ENCODE peak calls at places on chromosomes 1 and 21, in four cellular contexts. U is K562, A is H1, J is GM23338. S is an unnamed sample.

GRCh38 chr1:204659061-204659460 is 26.5 kb downstream of the LRRN2 start:
- DNase-seq in U (no peak), A (no peak), J (no peak), S (no peak)

GRCh38 chr1:118335372-118335771 is 150.3 kb upstream of the SPAG17 start:
- DNase-seq in U (no peak), A (no peak), J (no peak), S (peak)

GRCh38 chr1:153573351-153573750 is 7.7 kb upstream of the S100A2 start:
- DNase-seq in U (no peak), A (no peak), J (no peak), S (no peak)

GRCh38 chr1:150005606-150006005 is 4.9 kb downstream of the OTUD7B start:
- DNase-seq in U (no peak), A (no peak), J (no peak), S (no peak)

GRCh38 chr1:201369209-201369608 is 8.3 kb downstream of the TNNT2 start:
- DNase-seq in U (no peak), A (no peak), J (no peak), S (no peak)

GRCh38 chr1:67942269-67942668 is 108.2 kb downstream of the DIRAS3 start:
- DNase-seq in U (no peak), A (no peak), J (no peak), S (no peak)

GRCh38 chr1:221212926-221213325 is 333.7 kb downstream of the HLX start:
- DNase-seq in U (no peak), A (no peak), J (no peak), S (no peak)

GRCh38 chr1:21552715-21553114 is 43.5 kb downstream of the ALPL start:
- DNase-seq in U (no peak), A (no peak), J (no peak), S (no peak)

GRCh38 chr21:37073417-37074194 is 552 bp downstream of the TTC3 start:
- DNase-seq in U (peak), A (peak), J (no peak), S (no peak)

DNA sequence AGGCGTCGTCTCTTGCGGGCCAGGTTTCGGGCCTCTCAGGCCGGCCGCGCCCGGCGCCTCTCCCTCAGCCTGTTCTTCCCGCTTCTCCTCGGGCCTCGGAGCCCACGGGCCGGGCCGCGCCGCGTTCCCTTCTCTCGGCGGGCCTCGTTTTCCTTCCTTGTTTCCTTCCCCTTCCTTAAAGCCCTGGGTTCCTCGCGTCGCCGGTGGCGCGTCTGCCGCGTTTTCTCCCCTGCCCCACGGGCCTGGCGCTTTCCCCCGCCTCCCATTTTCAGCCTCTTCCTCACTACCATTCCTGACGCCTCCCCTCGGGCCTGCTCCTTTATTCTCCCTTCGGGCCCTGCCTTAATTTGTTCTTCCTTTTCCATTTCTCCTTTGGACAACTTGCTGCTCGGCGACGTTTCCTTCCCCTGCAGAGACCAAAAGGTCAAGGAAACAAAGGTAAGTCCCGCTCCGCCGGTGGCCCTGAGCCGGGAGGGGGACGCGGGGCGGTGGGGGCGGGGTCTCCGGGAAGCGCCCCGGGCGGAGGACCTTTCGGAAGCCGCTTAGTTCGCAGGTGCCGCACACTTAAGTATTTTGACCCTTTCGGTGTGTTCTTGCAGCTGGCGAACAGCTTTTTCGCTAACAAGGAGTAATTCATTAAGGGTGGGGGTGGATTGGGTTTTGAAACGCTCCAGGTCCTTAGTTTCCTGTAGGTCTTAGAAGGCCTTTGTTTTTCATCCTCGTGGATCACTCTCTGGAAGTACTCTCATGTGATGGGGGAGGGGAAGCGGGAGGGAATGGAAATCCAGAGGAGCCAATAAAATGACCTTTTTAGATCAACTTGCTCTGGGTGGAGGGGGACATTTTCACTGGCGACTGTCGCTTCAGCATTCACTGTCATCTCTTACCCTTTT is 751 bp downstream of the YTHDF2 start:
- DNase-seq in U (peak), A (peak), J (peak), S (no peak)
- TF ChIP-seq POLR2AphosphoS5 in U (no peak), A (peak), J (no peak), S (no peak)

DNA sequence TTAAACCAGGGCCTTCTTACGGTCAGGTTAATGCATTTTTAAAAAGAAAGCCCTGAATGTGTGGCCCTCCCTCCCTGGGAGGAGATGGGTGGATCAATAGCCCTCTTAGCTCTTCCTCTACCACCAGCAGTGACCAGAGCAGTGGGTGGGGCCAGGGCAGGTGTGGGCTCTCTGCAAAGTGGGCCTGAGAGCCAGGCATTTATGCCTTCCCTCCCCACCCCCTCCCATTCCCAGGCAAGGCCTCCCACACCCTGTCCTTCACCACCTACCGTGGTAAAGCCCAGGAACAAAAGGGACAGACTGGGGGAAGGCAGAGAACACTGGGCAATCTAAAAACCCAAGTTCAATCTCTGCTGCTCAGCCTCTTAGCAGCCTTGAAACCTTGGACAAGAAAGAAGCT is 63.9 kb downstream of the SSBP3 start:
- DNase-seq in U (no peak), A (no peak), J (no peak), S (no peak)
- H3K27ac ChIP-seq in U (no peak), A (peak), J (peak), S (no peak)

DNA sequence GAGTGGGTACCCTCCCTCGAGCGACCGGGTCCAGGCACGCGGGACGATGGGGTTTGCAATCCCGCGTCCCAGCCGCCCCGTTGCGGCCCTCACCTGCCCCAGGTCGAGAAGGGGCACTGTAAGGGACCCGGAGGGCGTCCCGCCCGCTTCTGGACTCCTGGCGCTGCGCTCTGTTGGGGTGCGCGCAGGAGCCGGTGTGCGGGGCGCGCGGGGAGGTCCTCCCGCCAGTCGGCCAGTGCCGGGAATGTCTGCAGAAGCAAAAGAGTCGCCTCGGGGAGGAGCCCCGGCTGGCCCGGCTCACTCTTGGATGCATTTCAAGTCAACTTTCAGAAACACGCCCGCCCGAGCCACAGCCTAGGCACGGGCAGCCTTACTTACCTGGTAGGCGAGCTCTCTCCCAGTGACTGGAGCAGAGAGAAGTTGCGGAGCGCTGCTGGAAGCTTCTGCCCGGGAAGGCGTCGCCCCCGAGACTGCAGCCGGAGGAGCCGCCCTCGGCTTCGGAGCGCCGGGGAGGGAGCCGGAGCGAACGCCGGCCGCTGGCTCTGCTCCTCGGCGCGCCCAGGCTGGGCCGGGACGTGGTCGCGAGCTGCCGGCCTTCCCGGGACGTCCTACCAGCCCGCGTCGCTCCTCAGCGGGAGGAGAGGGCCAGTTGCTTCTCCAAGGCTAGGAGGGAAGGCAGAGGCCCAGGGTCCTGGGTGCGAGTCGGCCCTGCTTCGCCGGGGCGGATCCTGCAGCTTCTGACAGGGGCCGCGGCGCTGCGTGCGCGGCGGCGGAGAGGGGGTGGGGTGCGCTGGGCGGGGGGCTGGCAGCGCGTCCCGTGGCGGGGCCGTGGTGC is at the start of gene LMX1A:
- DNase-seq in U (no peak), A (peak), J (peak), S (no peak)
- TF ChIP-seq EZH2 in U (no peak), A (peak), J (peak), S (no peak)

GRCh38 chr1:25744636-25745425 is 55.2 kb upstream of the SELENON start:
- DNase-seq in U (no peak), A (no peak), J (no peak), S (no peak)

GRCh38 chr1:25742316-25742715 is 57.7 kb upstream of the SELENON start:
- DNase-seq in U (no peak), A (no peak), J (no peak), S (no peak)

GRCh38 chr1:25746299-25747045 is 53.5 kb upstream of the SELENON start:
- DNase-seq in U (no peak), A (no peak), J (no peak), S (no peak)

GRCh38 chr1:25744140-25744581 is 55.8 kb upstream of the SELENON start:
- DNase-seq in U (no peak), A (peak), J (peak), S (no peak)

GRCh38 chr1:25743164-25744139 is 56.5 kb upstream of the SELENON start:
- DNase-seq in U (no peak), A (peak), J (no peak), S (no peak)
- TF ChIP-seq POLR2AphosphoS5 in U (no peak), A (no peak), J (no peak), S (no peak)

DNA sequence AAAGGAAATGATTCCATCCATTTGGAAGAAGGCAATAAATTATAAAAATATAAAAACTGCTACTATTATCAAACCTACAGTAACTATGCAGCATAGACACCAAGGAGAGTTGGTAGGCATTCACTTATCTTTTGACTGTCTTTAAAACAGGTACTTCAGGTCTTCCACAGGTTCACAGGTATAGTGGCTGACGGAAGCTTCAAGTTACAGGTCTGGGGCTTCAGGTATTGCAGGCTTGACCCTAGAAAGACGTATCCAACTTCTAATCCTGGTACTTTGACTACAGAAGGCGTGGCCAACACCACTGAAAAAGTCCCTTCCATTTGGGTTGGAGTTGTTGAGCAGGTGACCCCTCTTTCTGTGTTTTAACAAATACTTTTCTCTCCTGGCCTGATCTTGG is 35.6 kb downstream of the YY1AP1 start:
- DNase-seq in U (no peak), A (no peak), J (no peak), S (no peak)
- H3K27ac ChIP-seq in U (no peak), A (no peak), J (no peak), S (no peak)

S was measured in SK-N-MC.